ENCODE peak calls at places on chromosomes 13 and 19, in six cellular contexts. One of them, this sample, is unnamed.

GRCh38 chr19:6774821-6775707 is 2.6 kb downstream of the VAV1 start:
- DNase-seq in HepG2: no peak
- DNase-seq in lower leg skin: no peak
- DNase-seq in breast epithelium: no peak
- DNase-seq in NB4: peak
- DNase-seq in adrenal gland: no peak
- DNase-seq in this sample: no peak

GRCh38 chr19:14394167-14394566 is 12.9 kb downstream of the ADGRE5 start:
- DNase-seq in NB4: no peak
- DNase-seq in adrenal gland: no peak
- DNase-seq in HepG2: no peak
- DNase-seq in breast epithelium: no peak
- DNase-seq in lower leg skin: no peak
- DNase-seq in this sample: no peak

GRCh38 chr19:55373993-55374757 is 2.5 kb upstream of the TMEM190 start:
- DNase-seq in breast epithelium: no peak
- DNase-seq in adrenal gland: no peak
- DNase-seq in NB4: no peak
- DNase-seq in HepG2: no peak
- DNase-seq in lower leg skin: no peak
- DNase-seq in this sample: no peak

GRCh38 chr13:29802621-29803020 is 47.8 kb downstream of the UBL3 start:
- DNase-seq in lower leg skin: no peak
- DNase-seq in adrenal gland: no peak
- DNase-seq in HepG2: no peak
- DNase-seq in NB4: no peak
- DNase-seq in breast epithelium: no peak
- DNase-seq in this sample: no peak

GRCh38 chr13:30806784-30807183 is 71.4 kb downstream of the ALOX5AP start:
- DNase-seq in lower leg skin: no peak
- DNase-seq in HepG2: no peak
- DNase-seq in breast epithelium: no peak
- DNase-seq in adrenal gland: no peak
- DNase-seq in NB4: peak
- DNase-seq in this sample: no peak

GRCh38 chr19:13463296-13463695 is 43.0 kb downstream of the CACNA1A start:
- DNase-seq in NB4: peak
- DNase-seq in lower leg skin: no peak
- DNase-seq in HepG2: no peak
- DNase-seq in breast epithelium: no peak
- DNase-seq in adrenal gland: peak
- DNase-seq in this sample: no peak

GRCh38 chr13:109198585-109198984 is 569.2 kb downstream of the MYO16 start:
- DNase-seq in breast epithelium: no peak
- DNase-seq in lower leg skin: no peak
- DNase-seq in NB4: no peak
- DNase-seq in adrenal gland: no peak
- DNase-seq in HepG2: no peak
- DNase-seq in this sample: no peak

GRCh38 chr19:39590265-39590664 is 12.1 kb upstream of the LGALS13 start:
- DNase-seq in lower leg skin: no peak
- DNase-seq in NB4: peak
- DNase-seq in breast epithelium: no peak
- DNase-seq in HepG2: no peak
- DNase-seq in adrenal gland: no peak
- DNase-seq in this sample: no peak

GRCh38 chr19:45251452-45252354 is 632 bp downstream of the MARK4 start:
- DNase-seq in breast epithelium: no peak
- DNase-seq in NB4: peak
- DNase-seq in adrenal gland: no peak
- DNase-seq in HepG2: no peak
- DNase-seq in lower leg skin: no peak
- DNase-seq in this sample: peak

GRCh38 chr13:53281677-53282076 is 253.1 kb downstream of the OLFM4 start:
- DNase-seq in NB4: no peak
- DNase-seq in lower leg skin: no peak
- DNase-seq in adrenal gland: no peak
- DNase-seq in breast epithelium: no peak
- DNase-seq in HepG2: no peak
- DNase-seq in this sample: no peak

GRCh38 chr13:80339841-80340642 is 884 bp downstream of the SPRY2 start:
- DNase-seq in lower leg skin: peak
- DNase-seq in adrenal gland: peak
- DNase-seq in breast epithelium: no peak
- DNase-seq in NB4: peak
- DNase-seq in HepG2: peak
- DNase-seq in this sample: peak

GRCh38 chr13:30312859-30313258 is 5.5 kb upstream of the KATNAL1 start:
- DNase-seq in lower leg skin: no peak
- DNase-seq in breast epithelium: no peak
- DNase-seq in HepG2: no peak
- DNase-seq in NB4: no peak
- DNase-seq in adrenal gland: no peak
- DNase-seq in this sample: no peak

DNA sequence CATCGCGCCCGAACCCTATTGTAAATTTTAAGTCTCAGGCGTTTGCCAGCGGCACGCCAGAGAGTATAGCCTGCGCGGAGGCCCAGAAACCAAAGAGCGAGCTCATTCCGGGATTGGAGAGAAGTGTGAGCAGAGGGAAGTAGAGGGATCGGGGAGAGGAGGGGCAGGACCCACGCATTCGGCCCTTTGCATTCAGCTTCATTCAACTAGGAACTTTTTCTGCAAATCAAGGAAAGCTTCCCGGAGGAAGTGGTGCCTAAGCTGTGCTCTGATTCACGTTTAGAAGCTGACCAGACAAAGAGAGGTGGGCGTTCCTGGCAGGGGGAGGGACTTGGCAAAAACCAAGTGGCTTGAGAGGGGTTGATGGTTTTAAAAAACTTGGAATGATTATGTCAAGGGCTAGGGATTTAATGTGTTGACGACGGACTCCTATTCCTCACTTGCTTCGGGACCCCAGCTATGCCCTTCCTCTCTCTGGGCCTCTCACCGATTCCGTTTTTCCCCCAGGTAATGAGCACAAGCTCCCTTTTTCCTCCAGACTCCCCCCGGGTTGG is 858 bp upstream of the PRMT1 start:
- DNase-seq in HepG2: peak
- DNase-seq in breast epithelium: peak
- DNase-seq in adrenal gland: peak
- DNase-seq in NB4: peak
- DNase-seq in lower leg skin: peak
- DNase-seq in this sample: peak
- TF ChIP-seq POLR2A in HepG2: peak
- TF ChIP-seq POLR2A in breast epithelium: no peak
- TF ChIP-seq POLR2A in adrenal gland: no peak
- TF ChIP-seq POLR2A in NB4: no peak
- TF ChIP-seq POLR2A in lower leg skin: no peak
- TF ChIP-seq POLR2A in this sample: no peak

GRCh38 chr19:38315657-38316476 is at the start of gene YIF1B:
- DNase-seq in breast epithelium: peak
- DNase-seq in NB4: peak
- DNase-seq in HepG2: peak
- DNase-seq in lower leg skin: peak
- DNase-seq in adrenal gland: peak
- DNase-seq in this sample: peak
- TF ChIP-seq POLR2A in breast epithelium: no peak
- TF ChIP-seq POLR2A in NB4: no peak
- TF ChIP-seq POLR2A in HepG2: peak
- TF ChIP-seq POLR2A in lower leg skin: no peak
- TF ChIP-seq POLR2A in adrenal gland: no peak
- TF ChIP-seq POLR2A in this sample: peak

GRCh38 chr19:5632241-5632612 is 9.3 kb downstream of the SAFB start:
- DNase-seq in adrenal gland: no peak
- DNase-seq in NB4: no peak
- DNase-seq in HepG2: no peak
- DNase-seq in breast epithelium: no peak
- DNase-seq in lower leg skin: no peak
- DNase-seq in this sample: no peak

GRCh38 chr19:5628919-5629481 is 6.1 kb downstream of the SAFB start:
- DNase-seq in breast epithelium: no peak
- DNase-seq in adrenal gland: no peak
- DNase-seq in lower leg skin: peak
- DNase-seq in NB4: peak
- DNase-seq in HepG2: no peak
- DNase-seq in this sample: no peak

GRCh38 chr19:5635427-5635826 is 12.5 kb downstream of the SAFB start:
- DNase-seq in lower leg skin: peak
- DNase-seq in adrenal gland: no peak
- DNase-seq in breast epithelium: no peak
- DNase-seq in HepG2: no peak
- DNase-seq in NB4: no peak
- DNase-seq in this sample: no peak

GRCh38 chr19:5631511-5632240 is 8.8 kb downstream of the SAFB start:
- DNase-seq in HepG2: no peak
- DNase-seq in breast epithelium: no peak
- DNase-seq in lower leg skin: peak
- DNase-seq in NB4: no peak
- DNase-seq in adrenal gland: no peak
- DNase-seq in this sample: no peak

DNA sequence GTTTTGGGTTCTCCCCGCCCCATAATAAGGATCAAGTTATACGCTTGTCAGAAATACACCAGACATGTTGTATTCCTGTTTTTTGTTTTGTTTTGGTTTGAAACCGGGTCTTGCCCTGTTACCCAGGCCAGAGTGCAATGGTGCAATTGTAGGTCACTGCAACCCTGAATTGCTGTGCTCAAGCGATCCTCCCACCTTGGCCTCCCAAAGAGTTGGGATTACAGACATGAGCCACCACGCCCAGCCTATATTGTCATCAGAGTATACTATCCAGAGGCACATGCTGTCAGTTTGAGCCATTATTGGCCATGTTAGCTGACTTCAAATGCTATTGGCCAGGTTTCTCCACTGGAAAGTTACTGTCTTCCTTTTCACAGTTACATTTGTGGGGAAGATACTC is 9.8 kb downstream of the SAFB start:
- DNase-seq in adrenal gland: no peak
- DNase-seq in breast epithelium: no peak
- DNase-seq in lower leg skin: peak
- DNase-seq in HepG2: no peak
- DNase-seq in NB4: no peak
- DNase-seq in this sample: peak
- TF ChIP-seq POLR2A in adrenal gland: no peak
- TF ChIP-seq POLR2A in breast epithelium: no peak
- TF ChIP-seq POLR2A in lower leg skin: no peak
- TF ChIP-seq POLR2A in HepG2: no peak
- TF ChIP-seq POLR2A in NB4: no peak
- TF ChIP-seq POLR2A in this sample: no peak

DNA sequence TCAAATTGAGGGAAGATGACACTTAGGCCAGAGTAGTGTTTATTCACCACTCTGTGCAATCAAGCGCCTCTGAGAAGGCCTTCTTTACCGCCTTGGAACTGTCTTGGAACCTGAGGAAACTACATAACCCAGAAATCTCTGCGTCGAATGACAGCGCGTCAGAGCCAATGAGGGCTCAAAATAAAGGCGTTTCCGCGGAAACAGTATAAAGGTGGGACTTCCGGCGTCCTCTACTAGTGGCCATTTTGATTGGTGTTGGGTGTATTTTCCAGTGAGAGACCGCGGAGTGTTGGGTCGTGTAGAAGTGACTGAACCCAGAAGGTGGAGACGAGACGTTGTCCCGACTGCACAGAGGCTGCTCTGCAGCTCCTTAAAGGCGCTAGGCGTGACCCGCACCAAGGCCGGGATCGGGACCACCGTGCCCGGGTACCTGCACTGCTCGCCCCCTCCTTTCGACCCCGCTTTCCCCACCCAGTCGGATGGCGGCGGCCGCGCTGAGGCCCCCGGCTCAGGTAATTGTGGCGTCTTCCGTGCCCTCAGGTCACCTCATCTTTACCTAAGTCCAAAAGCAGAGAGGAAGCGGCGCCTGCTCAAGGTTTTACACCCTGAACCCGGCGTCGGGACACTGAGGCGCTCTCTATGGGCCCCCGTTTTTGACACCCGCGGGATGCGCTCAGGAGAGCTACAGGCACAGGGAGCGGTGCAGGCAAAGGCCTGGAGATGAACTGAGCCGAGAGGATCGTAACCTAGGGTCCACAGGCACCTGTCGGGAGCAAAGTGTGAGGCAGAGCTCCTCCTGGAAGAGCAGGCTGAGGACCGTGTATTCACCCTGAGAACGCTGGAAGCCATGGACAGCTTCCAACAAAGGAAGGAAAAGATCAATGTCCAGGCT is at the start of gene ZNF776:
- DNase-seq in lower leg skin: peak
- DNase-seq in breast epithelium: peak
- DNase-seq in adrenal gland: peak
- DNase-seq in NB4: peak
- DNase-seq in HepG2: peak
- DNase-seq in this sample: peak
- TF ChIP-seq POLR2A in lower leg skin: no peak
- TF ChIP-seq POLR2A in breast epithelium: no peak
- TF ChIP-seq POLR2A in adrenal gland: no peak
- TF ChIP-seq POLR2A in NB4: peak
- TF ChIP-seq POLR2A in HepG2: peak
- TF ChIP-seq POLR2A in this sample: peak